ENCODE peak calls at places on chromosomes 16 and 17, in seven cellular contexts. G is CD8-positive, alpha-beta memory T cell; J is stomach; Z is tibial nerve; T is HCT116; Y is ascending aorta; H is effector memory CD4-positive, alpha-beta T cell. W is an unnamed sample. For H3K9me3, the result is how much of the 10 kb centered on the place peaks cover.

GRCh38 chr17:39604911-39605491 is 2.7 kb downstream of the NEUROD2 start:
- DNase-seq in G (no peak), J (no peak), Z (no peak), T (no peak), Y (no peak), H (no peak), W (no peak)

GRCh38 chr16:72872966-72873365 is 175.0 kb downstream of the ZFHX3 start:
- DNase-seq in G (no peak), J (no peak), Z (no peak), T (no peak), Y (no peak), H (no peak), W (no peak)

GRCh38 chr17:27533874-27534815 is 77.9 kb downstream of the KSR1 start:
- DNase-seq in G (no peak), J (no peak), Z (no peak), T (no peak), Y (no peak), H (no peak), W (no peak)

GRCh38 chr17:51391992-51392654 is 131.8 kb downstream of the UTP18 start:
- DNase-seq in G (no peak), J (no peak), Z (no peak), T (peak), Y (no peak), H (no peak), W (no peak)

GRCh38 chr16:48959204-48959603 is 322.4 kb downstream of the CBLN1 start:
- DNase-seq in G (no peak), J (no peak), Z (no peak), T (no peak), Y (no peak), H (no peak), W (no peak)

GRCh38 chr16:89090182-89090630 is 3.4 kb upstream of the ACSF3 start:
- DNase-seq in G (no peak), J (peak), Z (no peak), T (no peak), Y (no peak), H (no peak), W (no peak)

GRCh38 chr16:2026461-2027023 is at the start of gene NHERF2:
- DNase-seq in G (peak), J (peak), Z (no peak), T (no peak), Y (no peak), H (no peak), W (peak)

GRCh38 chr17:38608648-38609047 is 2.9 kb upstream of the SRCIN1 start:
- DNase-seq in G (no peak), J (peak), Z (no peak), T (no peak), Y (no peak), H (no peak), W (peak)

GRCh38 chr16:81586421-81586820 is 141.8 kb downstream of the CMIP start:
- DNase-seq in G (no peak), J (no peak), Z (no peak), T (peak), Y (no peak), H (no peak), W (no peak)

GRCh38 chr17:35135322-35135721 is 6.8 kb downstream of the NLE1 start:
- DNase-seq in G (no peak), J (no peak), Z (no peak), T (no peak), Y (no peak), H (no peak), W (no peak)

GRCh38 chr16:48129926-48130325 is 25.9 kb downstream of the ABCC12 start:
- DNase-seq in G (no peak), J (no peak), Z (no peak), T (no peak), Y (no peak), H (no peak), W (no peak)

GRCh38 chr16:47008612-47009011 is 35.1 kb upstream of the DNAJA2 start:
- DNase-seq in G (no peak), J (no peak), Z (no peak), T (no peak), Y (no peak), H (no peak), W (no peak)

GRCh38 chr16:84955427-84955826 is 55.9 kb downstream of the ZDHHC7 start:
- DNase-seq in G (no peak), J (peak), Z (no peak), T (no peak), Y (no peak), H (no peak), W (peak)

GRCh38 chr16:60123387-60124023 is 1389.4 kb upstream of the GOT2 start:
- DNase-seq in G (no peak), J (no peak), Z (no peak), T (no peak), Y (no peak), H (no peak), W (no peak)

GRCh38 chr17:45363498-45363897 is 46.7 kb upstream of the MAP3K14 start:
- DNase-seq in G (no peak), J (no peak), Z (no peak), T (no peak), Y (no peak), H (no peak), W (no peak)

GRCh38 chr16:70804153-70804728 is 3.3 kb upstream of the VAC14 start:
- DNase-seq in G (no peak), J (no peak), Z (no peak), T (no peak), Y (no peak), H (no peak), W (no peak)

GRCh38 chr17:57481901-57482300 is 225.6 kb downstream of the MSI2 start:
- DNase-seq in G (no peak), J (no peak), Z (no peak), T (no peak), Y (no peak), H (no peak), W (no peak)

GRCh38 chr16:51540259-51540658 is 389.2 kb upstream of the SALL1 start:
- DNase-seq in G (no peak), J (no peak), Z (no peak), T (no peak), Y (no peak), H (no peak), W (no peak)

GRCh38 chr17:62705781-62706597 is 78.5 kb downstream of the MRC2 start:
- DNase-seq in G (no peak), J (no peak), Z (no peak), T (no peak), Y (no peak), H (no peak), W (no peak)

GRCh38 chr17:80253631-80254395 is 6.8 kb upstream of the RNF213 start:
- DNase-seq in G (no peak), J (no peak), Z (no peak), T (no peak), Y (no peak), H (no peak), W (no peak)

GRCh38 chr17:6435051-6435450 is at the start of gene AIPL1:
- DNase-seq in G (no peak), J (no peak), Z (no peak), T (no peak), Y (no peak), H (no peak), W (no peak)

GRCh38 chr16:51449441-51449840 is 298.4 kb upstream of the SALL1 start:
- DNase-seq in G (no peak), J (no peak), Z (no peak), T (no peak), Y (no peak), H (no peak), W (no peak)

GRCh38 chr16:19330801-19331484 is 45.4 kb downstream of the CLEC19A start:
- DNase-seq in G (no peak), J (peak), Z (no peak), T (peak), Y (no peak), H (no peak), W (no peak)

GRCh38 chr17:75346906-75347305 is 57.7 kb upstream of the SLC25A19 start:
- DNase-seq in G (no peak), J (no peak), Z (no peak), T (no peak), Y (no peak), H (no peak), W (no peak)

GRCh38 chr16:58519707-58520106 is 4.4 kb downstream of the SETD6 start:
- DNase-seq in G (no peak), J (no peak), Z (no peak), T (no peak), Y (no peak), H (no peak), W (no peak)

GRCh38 chr17:7382901-7383300 is 2.0 kb downstream of the TNK1 start:
- DNase-seq in G (no peak), J (no peak), Z (no peak), T (no peak), Y (no peak), H (no peak), W (no peak)

GRCh38 chr17:17742688-17743390 is 61.6 kb downstream of the RAI1 start:
- DNase-seq in G (no peak), J (no peak), Z (no peak), T (no peak), Y (no peak), H (no peak), W (no peak)

GRCh38 chr16:660459-661183 is 7.3 kb upstream of the RHOT2 start:
- DNase-seq in G (peak), J (peak), Z (peak), T (peak), Y (no peak), H (peak), W (peak)

GRCh38 chr16:4136229-4136813 is 20.1 kb upstream of the ADCY9 start:
- DNase-seq in G (no peak), J (peak), Z (no peak), T (peak), Y (no peak), H (no peak), W (peak)

GRCh38 chr17:75645501-75645888 is 12.3 kb downstream of the SMIM5 start:
- DNase-seq in G (no peak), J (peak), Z (no peak), T (peak), Y (peak), H (no peak), W (peak)

GRCh38 chr17:44023545-44024270 is 8.9 kb upstream of the TMEM101 start:
- DNase-seq in G (no peak), J (no peak), Z (no peak), T (no peak), Y (no peak), H (no peak), W (no peak)

GRCh38 chr16:84423416-84423837 is 55.1 kb downstream of the ATP2C2 start:
- DNase-seq in G (no peak), J (no peak), Z (no peak), T (peak), Y (no peak), H (no peak), W (peak)

DNA sequence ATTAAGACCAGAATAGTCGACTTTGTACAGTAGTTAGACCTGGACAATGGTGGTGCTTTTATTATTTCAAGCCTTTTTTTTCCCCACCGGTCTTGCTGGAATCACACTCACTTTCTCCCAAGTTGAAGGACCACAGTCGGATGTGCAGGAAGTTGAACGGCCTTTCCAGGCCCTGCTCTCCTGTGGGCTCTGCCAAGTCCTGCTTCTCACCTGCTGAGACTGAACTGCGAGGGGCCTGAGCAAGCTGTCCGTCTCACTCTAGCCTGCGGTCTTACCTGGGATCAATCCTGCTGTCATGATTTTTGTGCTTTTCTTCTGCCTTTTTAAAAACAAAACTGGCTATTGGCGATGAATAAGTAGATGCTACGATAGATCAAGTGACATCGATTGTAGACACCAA is 1.3 kb downstream of the TLCD3A start:
- DNase-seq in G (no peak), J (no peak), Z (no peak), T (no peak), Y (no peak), H (no peak), W (no peak)
- H3K4me3 ChIP-seq in G (no peak), J (peak), Z (no peak), T (peak), Y (peak), H (no peak), W (peak)

GRCh38 chr17:47831934-47832327 is 461 bp downstream of the LRRC46 start:
- DNase-seq in G (no peak), J (no peak), Z (no peak), T (no peak), Y (no peak), H (no peak), W (no peak)
- H3K27ac ChIP-seq in G (peak), J (peak), Z (no peak), T (no peak), Y (no peak), H (peak), W (no peak)

GRCh38 chr16:13696017-13696416 is 223.9 kb upstream of the ERCC4 start:
- DNase-seq in G (no peak), J (no peak), Z (no peak), T (no peak), Y (no peak), H (no peak), W (no peak)

GRCh38 chr16:13697013-13697412 is 222.9 kb upstream of the ERCC4 start:
- DNase-seq in G (no peak), J (no peak), Z (no peak), T (no peak), Y (no peak), H (no peak), W (no peak)

GRCh38 chr16:13702614-13703013 is 217.3 kb upstream of the ERCC4 start:
- DNase-seq in G (no peak), J (no peak), Z (no peak), T (no peak), Y (no peak), H (no peak), W (no peak)

DNA sequence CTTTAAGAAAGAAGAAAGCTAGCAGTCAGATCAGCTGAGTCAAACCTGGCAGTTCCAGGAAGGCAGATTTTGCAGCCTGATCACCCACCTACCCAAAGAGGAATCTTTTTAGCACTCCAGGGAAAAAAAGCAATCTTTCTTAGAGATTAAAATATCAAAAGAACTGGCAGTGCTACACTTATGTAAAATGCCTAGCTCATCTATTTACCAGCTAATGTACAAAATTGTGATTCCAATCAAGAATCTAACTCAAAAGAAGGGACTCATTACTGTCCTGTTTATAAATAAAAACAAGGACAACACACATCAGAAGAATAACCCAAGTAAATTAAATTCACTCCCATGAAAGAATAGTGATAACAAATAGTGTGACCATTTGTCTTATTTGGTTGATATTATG is 222.4 kb upstream of the ERCC4 start:
- DNase-seq in G (no peak), J (no peak), Z (no peak), T (no peak), Y (no peak), H (no peak), W (no peak)
- H3K9me3 ChIP-seq in G (under half), J (under half), Z (under half), T (under half), Y (under half), H (under half), W (under half)

GRCh38 chr16:86516618-86517003 is 6.3 kb downstream of the FOXF1 start:
- DNase-seq in G (no peak), J (no peak), Z (no peak), T (no peak), Y (no peak), H (no peak), W (no peak)

GRCh38 chr16:86515420-86515779 is 5.1 kb downstream of the FOXF1 start:
- DNase-seq in G (no peak), J (no peak), Z (no peak), T (no peak), Y (no peak), H (no peak), W (no peak)

GRCh38 chr16:86513471-86514277 is 3.3 kb downstream of the FOXF1 start:
- DNase-seq in G (no peak), J (no peak), Z (no peak), T (no peak), Y (no peak), H (no peak), W (no peak)

GRCh38 chr16:86515780-86516617 is 5.7 kb downstream of the FOXF1 start:
- DNase-seq in G (no peak), J (no peak), Z (no peak), T (no peak), Y (no peak), H (no peak), W (no peak)

GRCh38 chr16:86514656-86515376 is 4.5 kb downstream of the FOXF1 start:
- DNase-seq in G (no peak), J (no peak), Z (no peak), T (no peak), Y (no peak), H (no peak), W (no peak)
- H3K4me3 ChIP-seq in G (no peak), J (peak), Z (no peak), T (no peak), Y (no peak), H (no peak), W (no peak)

GRCh38 chr16:87848676-87849345 is 20.5 kb downstream of the SLC7A5 start:
- DNase-seq in G (no peak), J (peak), Z (no peak), T (no peak), Y (no peak), H (no peak), W (no peak)

GRCh38 chr16:87847785-87848675 is 21.3 kb downstream of the SLC7A5 start:
- DNase-seq in G (no peak), J (peak), Z (no peak), T (no peak), Y (no peak), H (no peak), W (peak)

GRCh38 chr16:87846705-87847466 is 22.4 kb downstream of the SLC7A5 start:
- DNase-seq in G (no peak), J (no peak), Z (no peak), T (no peak), Y (no peak), H (no peak), W (no peak)

GRCh38 chr16:87845807-87846619 is 23.3 kb downstream of the SLC7A5 start:
- DNase-seq in G (no peak), J (no peak), Z (no peak), T (no peak), Y (no peak), H (no peak), W (no peak)

DNA sequence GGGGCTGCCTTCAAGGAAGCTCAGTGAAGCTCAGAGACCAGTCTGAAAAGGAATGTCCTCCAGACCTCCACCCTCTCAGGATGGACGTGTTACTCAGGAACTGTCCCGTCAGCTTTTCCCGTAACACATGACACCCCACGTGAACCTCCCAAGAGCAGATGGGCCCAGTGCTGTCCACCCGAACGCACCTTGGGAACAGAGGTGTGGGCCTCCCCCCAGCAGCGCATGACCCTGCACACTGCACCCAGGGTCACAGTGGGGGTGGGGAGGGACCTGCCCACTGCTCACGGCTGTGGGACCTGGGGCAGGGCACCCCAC is 21.9 kb downstream of the SLC7A5 start:
- DNase-seq in G (no peak), J (no peak), Z (no peak), T (no peak), Y (no peak), H (no peak), W (no peak)
- H3K27ac ChIP-seq in G (no peak), J (peak), Z (peak), T (peak), Y (no peak), H (no peak), W (peak)

GRCh38 chr17:13931111-13931526 is 138.2 kb upstream of the COX10 start:
- DNase-seq in G (no peak), J (no peak), Z (peak), T (no peak), Y (no peak), H (no peak), W (no peak)
- H3K9me3 ChIP-seq in G (under half), J (under half), Z (under half), T (under half), Y (under half), H (under half), W (under half)

GRCh38 chr17:50271173-50271750 is 3.0 kb upstream of the TMEM92 start:
- DNase-seq in G (no peak), J (no peak), Z (no peak), T (no peak), Y (no peak), H (no peak), W (no peak)
- H3K4me3 ChIP-seq in G (no peak), J (no peak), Z (no peak), T (no peak), Y (no peak), H (no peak), W (no peak)

DNA sequence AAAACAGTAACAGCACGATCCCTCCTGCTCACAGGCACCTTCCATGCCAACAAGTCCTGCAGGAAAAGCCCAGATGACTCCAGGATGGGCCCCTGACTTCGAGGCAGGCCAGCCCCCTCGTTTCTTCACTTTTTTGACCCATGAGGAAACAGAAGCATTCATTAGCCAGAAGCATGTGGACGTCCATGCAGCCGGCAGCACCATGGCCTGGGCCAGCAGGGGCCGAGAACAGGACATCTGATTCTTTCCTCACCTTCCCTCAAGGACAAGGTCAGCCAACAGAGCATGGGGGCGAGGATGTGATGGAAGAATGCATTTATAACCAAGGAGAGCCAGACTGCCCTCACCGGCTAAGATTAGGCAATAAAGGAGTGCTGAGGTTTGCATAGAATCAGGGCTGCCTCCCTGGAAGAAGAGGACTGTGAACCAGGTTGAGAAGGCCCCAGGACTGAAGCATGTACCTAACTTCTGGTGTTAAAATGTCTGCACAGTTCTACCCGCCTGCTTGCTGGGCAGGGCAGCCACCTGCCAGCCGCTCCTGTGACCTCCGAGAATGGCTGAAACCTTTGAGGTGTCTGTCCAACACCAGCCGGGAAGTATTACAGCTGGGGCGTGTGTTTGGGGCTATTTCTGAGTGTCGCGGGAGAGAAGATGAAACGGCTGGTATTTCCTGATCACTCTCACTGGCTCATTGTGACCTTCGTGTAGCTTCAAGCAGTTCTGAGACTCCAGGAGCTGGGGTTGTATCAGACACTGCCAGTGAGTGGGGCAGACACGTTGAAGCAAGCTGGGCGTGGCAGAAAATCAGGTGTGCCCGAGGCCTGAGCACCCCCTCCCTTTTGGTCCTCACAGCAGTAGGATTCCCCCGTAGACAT is 94.0 kb upstream of the TNRC6C start:
- DNase-seq in G (no peak), J (no peak), Z (no peak), T (no peak), Y (no peak), H (no peak), W (no peak)
- H3K27ac ChIP-seq in G (no peak), J (peak), Z (no peak), T (no peak), Y (peak), H (no peak), W (peak)